ENCODE peak calls at places on chromosomes 6 and 20, in four cellular contexts. One of them, this sample, is unnamed.

GRCh38 chr6:76481101-76481500 is 408.6 kb upstream of the IMPG1 start:
- DNase-seq in neural crest cell: no peak
- DNase-seq in stimulated activated CD4-positive, alpha-beta T cell treated with anti-CD3 and anti-CD28 coated beads, TNF-alpha, amount 100 ng/mL, for 4 hours: no peak
- DNase-seq in activated CD4-positive, CD25-positive, alpha-beta regulatory T cell treated with anti-CD3 and anti-CD28 coated beads, Interleukin-2, amount 50 U/mL, for 72 hours: no peak
- DNase-seq in this sample: no peak

GRCh38 chr6:5172057-5172683 is 87.0 kb downstream of the PPP1R3G start:
- DNase-seq in neural crest cell: no peak
- DNase-seq in stimulated activated CD4-positive, alpha-beta T cell treated with anti-CD3 and anti-CD28 coated beads, TNF-alpha, amount 100 ng/mL, for 4 hours: no peak
- DNase-seq in activated CD4-positive, CD25-positive, alpha-beta regulatory T cell treated with anti-CD3 and anti-CD28 coated beads, Interleukin-2, amount 50 U/mL, for 72 hours: no peak
- DNase-seq in this sample: no peak

GRCh38 chr20:47273591-47274235 is 82.8 kb downstream of the ZMYND8 start:
- DNase-seq in neural crest cell: no peak
- DNase-seq in stimulated activated CD4-positive, alpha-beta T cell treated with anti-CD3 and anti-CD28 coated beads, TNF-alpha, amount 100 ng/mL, for 4 hours: no peak
- DNase-seq in activated CD4-positive, CD25-positive, alpha-beta regulatory T cell treated with anti-CD3 and anti-CD28 coated beads, Interleukin-2, amount 50 U/mL, for 72 hours: no peak
- DNase-seq in this sample: no peak

GRCh38 chr6:131693384-131693783 is 7.8 kb downstream of the OR2A4 start:
- DNase-seq in neural crest cell: no peak
- DNase-seq in stimulated activated CD4-positive, alpha-beta T cell treated with anti-CD3 and anti-CD28 coated beads, TNF-alpha, amount 100 ng/mL, for 4 hours: no peak
- DNase-seq in activated CD4-positive, CD25-positive, alpha-beta regulatory T cell treated with anti-CD3 and anti-CD28 coated beads, Interleukin-2, amount 50 U/mL, for 72 hours: no peak
- DNase-seq in this sample: no peak

GRCh38 chr20:57658447-57659130 is 38.4 kb upstream of the ZBP1 start:
- DNase-seq in neural crest cell: no peak
- DNase-seq in stimulated activated CD4-positive, alpha-beta T cell treated with anti-CD3 and anti-CD28 coated beads, TNF-alpha, amount 100 ng/mL, for 4 hours: no peak
- DNase-seq in activated CD4-positive, CD25-positive, alpha-beta regulatory T cell treated with anti-CD3 and anti-CD28 coated beads, Interleukin-2, amount 50 U/mL, for 72 hours: peak
- DNase-seq in this sample: no peak

GRCh38 chr20:2865630-2866029 is 7.7 kb upstream of the PTPRA start:
- DNase-seq in neural crest cell: no peak
- DNase-seq in stimulated activated CD4-positive, alpha-beta T cell treated with anti-CD3 and anti-CD28 coated beads, TNF-alpha, amount 100 ng/mL, for 4 hours: peak
- DNase-seq in activated CD4-positive, CD25-positive, alpha-beta regulatory T cell treated with anti-CD3 and anti-CD28 coated beads, Interleukin-2, amount 50 U/mL, for 72 hours: no peak
- DNase-seq in this sample: no peak

GRCh38 chr6:27893836-27894807 is 18.1 kb downstream of the OR2B2 start:
- DNase-seq in neural crest cell: peak
- DNase-seq in stimulated activated CD4-positive, alpha-beta T cell treated with anti-CD3 and anti-CD28 coated beads, TNF-alpha, amount 100 ng/mL, for 4 hours: no peak
- DNase-seq in activated CD4-positive, CD25-positive, alpha-beta regulatory T cell treated with anti-CD3 and anti-CD28 coated beads, Interleukin-2, amount 50 U/mL, for 72 hours: peak
- DNase-seq in this sample: peak

GRCh38 chr6:88561034-88561973 is 395.2 kb upstream of the CNR1 start:
- DNase-seq in neural crest cell: no peak
- DNase-seq in stimulated activated CD4-positive, alpha-beta T cell treated with anti-CD3 and anti-CD28 coated beads, TNF-alpha, amount 100 ng/mL, for 4 hours: no peak
- DNase-seq in activated CD4-positive, CD25-positive, alpha-beta regulatory T cell treated with anti-CD3 and anti-CD28 coated beads, Interleukin-2, amount 50 U/mL, for 72 hours: no peak
- DNase-seq in this sample: peak

GRCh38 chr6:8203337-8203736 is 101.0 kb upstream of the EEF1E1 start:
- DNase-seq in neural crest cell: no peak
- DNase-seq in stimulated activated CD4-positive, alpha-beta T cell treated with anti-CD3 and anti-CD28 coated beads, TNF-alpha, amount 100 ng/mL, for 4 hours: no peak
- DNase-seq in activated CD4-positive, CD25-positive, alpha-beta regulatory T cell treated with anti-CD3 and anti-CD28 coated beads, Interleukin-2, amount 50 U/mL, for 72 hours: no peak
- DNase-seq in this sample: no peak

GRCh38 chr6:37053683-37054082 is 48.2 kb downstream of the FGD2 start:
- DNase-seq in neural crest cell: no peak
- DNase-seq in stimulated activated CD4-positive, alpha-beta T cell treated with anti-CD3 and anti-CD28 coated beads, TNF-alpha, amount 100 ng/mL, for 4 hours: no peak
- DNase-seq in activated CD4-positive, CD25-positive, alpha-beta regulatory T cell treated with anti-CD3 and anti-CD28 coated beads, Interleukin-2, amount 50 U/mL, for 72 hours: no peak
- DNase-seq in this sample: no peak

GRCh38 chr6:52881996-52882841 is 27.3 kb downstream of the GSTA3 start:
- DNase-seq in neural crest cell: peak
- DNase-seq in stimulated activated CD4-positive, alpha-beta T cell treated with anti-CD3 and anti-CD28 coated beads, TNF-alpha, amount 100 ng/mL, for 4 hours: peak
- DNase-seq in activated CD4-positive, CD25-positive, alpha-beta regulatory T cell treated with anti-CD3 and anti-CD28 coated beads, Interleukin-2, amount 50 U/mL, for 72 hours: peak
- DNase-seq in this sample: peak

GRCh38 chr6:116111552-116112528 is 11.2 kb downstream of the NT5DC1 start:
- DNase-seq in neural crest cell: peak
- DNase-seq in stimulated activated CD4-positive, alpha-beta T cell treated with anti-CD3 and anti-CD28 coated beads, TNF-alpha, amount 100 ng/mL, for 4 hours: no peak
- DNase-seq in activated CD4-positive, CD25-positive, alpha-beta regulatory T cell treated with anti-CD3 and anti-CD28 coated beads, Interleukin-2, amount 50 U/mL, for 72 hours: no peak
- DNase-seq in this sample: peak

GRCh38 chr20:48153523-48153922 is 368.2 kb upstream of the SULF2 start:
- DNase-seq in neural crest cell: no peak
- DNase-seq in stimulated activated CD4-positive, alpha-beta T cell treated with anti-CD3 and anti-CD28 coated beads, TNF-alpha, amount 100 ng/mL, for 4 hours: no peak
- DNase-seq in activated CD4-positive, CD25-positive, alpha-beta regulatory T cell treated with anti-CD3 and anti-CD28 coated beads, Interleukin-2, amount 50 U/mL, for 72 hours: no peak
- DNase-seq in this sample: peak

GRCh38 chr6:146814148-146814750 is 215.5 kb downstream of the ADGB start:
- DNase-seq in neural crest cell: no peak
- DNase-seq in stimulated activated CD4-positive, alpha-beta T cell treated with anti-CD3 and anti-CD28 coated beads, TNF-alpha, amount 100 ng/mL, for 4 hours: no peak
- DNase-seq in activated CD4-positive, CD25-positive, alpha-beta regulatory T cell treated with anti-CD3 and anti-CD28 coated beads, Interleukin-2, amount 50 U/mL, for 72 hours: no peak
- DNase-seq in this sample: no peak

GRCh38 chr6:9458424-9458823 is 956.5 kb downstream of the TFAP2A start:
- DNase-seq in neural crest cell: no peak
- DNase-seq in stimulated activated CD4-positive, alpha-beta T cell treated with anti-CD3 and anti-CD28 coated beads, TNF-alpha, amount 100 ng/mL, for 4 hours: no peak
- DNase-seq in activated CD4-positive, CD25-positive, alpha-beta regulatory T cell treated with anti-CD3 and anti-CD28 coated beads, Interleukin-2, amount 50 U/mL, for 72 hours: no peak
- DNase-seq in this sample: no peak

GRCh38 chr6:130968486-130968885 is 94.6 kb downstream of the EPB41L2 start:
- DNase-seq in neural crest cell: no peak
- DNase-seq in stimulated activated CD4-positive, alpha-beta T cell treated with anti-CD3 and anti-CD28 coated beads, TNF-alpha, amount 100 ng/mL, for 4 hours: no peak
- DNase-seq in activated CD4-positive, CD25-positive, alpha-beta regulatory T cell treated with anti-CD3 and anti-CD28 coated beads, Interleukin-2, amount 50 U/mL, for 72 hours: no peak
- DNase-seq in this sample: no peak

GRCh38 chr6:110485461-110485860 is 9.0 kb upstream of the SLC22A16 start:
- DNase-seq in neural crest cell: no peak
- DNase-seq in stimulated activated CD4-positive, alpha-beta T cell treated with anti-CD3 and anti-CD28 coated beads, TNF-alpha, amount 100 ng/mL, for 4 hours: no peak
- DNase-seq in activated CD4-positive, CD25-positive, alpha-beta regulatory T cell treated with anti-CD3 and anti-CD28 coated beads, Interleukin-2, amount 50 U/mL, for 72 hours: no peak
- DNase-seq in this sample: no peak

GRCh38 chr6:72386324-72386723 is 235.5 kb upstream of the KCNQ5 start:
- DNase-seq in neural crest cell: no peak
- DNase-seq in stimulated activated CD4-positive, alpha-beta T cell treated with anti-CD3 and anti-CD28 coated beads, TNF-alpha, amount 100 ng/mL, for 4 hours: no peak
- DNase-seq in activated CD4-positive, CD25-positive, alpha-beta regulatory T cell treated with anti-CD3 and anti-CD28 coated beads, Interleukin-2, amount 50 U/mL, for 72 hours: no peak
- DNase-seq in this sample: peak

GRCh38 chr20:13353261-13353945 is 132.3 kb downstream of the ISM1 start:
- DNase-seq in neural crest cell: no peak
- DNase-seq in stimulated activated CD4-positive, alpha-beta T cell treated with anti-CD3 and anti-CD28 coated beads, TNF-alpha, amount 100 ng/mL, for 4 hours: no peak
- DNase-seq in activated CD4-positive, CD25-positive, alpha-beta regulatory T cell treated with anti-CD3 and anti-CD28 coated beads, Interleukin-2, amount 50 U/mL, for 72 hours: no peak
- DNase-seq in this sample: no peak

GRCh38 chr6:6654599-6655575 is 66.4 kb downstream of the LY86 start:
- DNase-seq in neural crest cell: no peak
- DNase-seq in stimulated activated CD4-positive, alpha-beta T cell treated with anti-CD3 and anti-CD28 coated beads, TNF-alpha, amount 100 ng/mL, for 4 hours: peak
- DNase-seq in activated CD4-positive, CD25-positive, alpha-beta regulatory T cell treated with anti-CD3 and anti-CD28 coated beads, Interleukin-2, amount 50 U/mL, for 72 hours: no peak
- DNase-seq in this sample: no peak

GRCh38 chr20:31990958-31991705 is 19.1 kb upstream of the CCM2L start:
- DNase-seq in neural crest cell: no peak
- DNase-seq in stimulated activated CD4-positive, alpha-beta T cell treated with anti-CD3 and anti-CD28 coated beads, TNF-alpha, amount 100 ng/mL, for 4 hours: no peak
- DNase-seq in activated CD4-positive, CD25-positive, alpha-beta regulatory T cell treated with anti-CD3 and anti-CD28 coated beads, Interleukin-2, amount 50 U/mL, for 72 hours: no peak
- DNase-seq in this sample: no peak

GRCh38 chr6:16969699-16970695 is 131.9 kb upstream of the STMND1 start:
- DNase-seq in neural crest cell: no peak
- DNase-seq in stimulated activated CD4-positive, alpha-beta T cell treated with anti-CD3 and anti-CD28 coated beads, TNF-alpha, amount 100 ng/mL, for 4 hours: no peak
- DNase-seq in activated CD4-positive, CD25-positive, alpha-beta regulatory T cell treated with anti-CD3 and anti-CD28 coated beads, Interleukin-2, amount 50 U/mL, for 72 hours: no peak
- DNase-seq in this sample: no peak

GRCh38 chr6:110689275-110689935 is 125.9 kb downstream of the CDK19 start:
- DNase-seq in neural crest cell: no peak
- DNase-seq in stimulated activated CD4-positive, alpha-beta T cell treated with anti-CD3 and anti-CD28 coated beads, TNF-alpha, amount 100 ng/mL, for 4 hours: no peak
- DNase-seq in activated CD4-positive, CD25-positive, alpha-beta regulatory T cell treated with anti-CD3 and anti-CD28 coated beads, Interleukin-2, amount 50 U/mL, for 72 hours: no peak
- DNase-seq in this sample: no peak

GRCh38 chr6:110612298-110612697 is 135.9 kb upstream of the SLC22A16 start:
- DNase-seq in neural crest cell: no peak
- DNase-seq in stimulated activated CD4-positive, alpha-beta T cell treated with anti-CD3 and anti-CD28 coated beads, TNF-alpha, amount 100 ng/mL, for 4 hours: no peak
- DNase-seq in activated CD4-positive, CD25-positive, alpha-beta regulatory T cell treated with anti-CD3 and anti-CD28 coated beads, Interleukin-2, amount 50 U/mL, for 72 hours: no peak
- DNase-seq in this sample: no peak

GRCh38 chr6:29793036-29793356 is 34.6 kb upstream of the HLA-G start:
- DNase-seq in neural crest cell: no peak
- DNase-seq in stimulated activated CD4-positive, alpha-beta T cell treated with anti-CD3 and anti-CD28 coated beads, TNF-alpha, amount 100 ng/mL, for 4 hours: no peak
- DNase-seq in activated CD4-positive, CD25-positive, alpha-beta regulatory T cell treated with anti-CD3 and anti-CD28 coated beads, Interleukin-2, amount 50 U/mL, for 72 hours: no peak
- DNase-seq in this sample: no peak

GRCh38 chr6:126140015-126140414 is 153.7 kb downstream of the TRMT11 start:
- DNase-seq in neural crest cell: no peak
- DNase-seq in stimulated activated CD4-positive, alpha-beta T cell treated with anti-CD3 and anti-CD28 coated beads, TNF-alpha, amount 100 ng/mL, for 4 hours: no peak
- DNase-seq in activated CD4-positive, CD25-positive, alpha-beta regulatory T cell treated with anti-CD3 and anti-CD28 coated beads, Interleukin-2, amount 50 U/mL, for 72 hours: no peak
- DNase-seq in this sample: no peak

GRCh38 chr6:169473663-169474062 is 220.0 kb upstream of the THBS2 start:
- DNase-seq in neural crest cell: no peak
- DNase-seq in stimulated activated CD4-positive, alpha-beta T cell treated with anti-CD3 and anti-CD28 coated beads, TNF-alpha, amount 100 ng/mL, for 4 hours: no peak
- DNase-seq in activated CD4-positive, CD25-positive, alpha-beta regulatory T cell treated with anti-CD3 and anti-CD28 coated beads, Interleukin-2, amount 50 U/mL, for 72 hours: no peak
- DNase-seq in this sample: peak

GRCh38 chr6:161694995-161695394 is 421.1 kb upstream of the AGPAT4 start:
- DNase-seq in neural crest cell: no peak
- DNase-seq in stimulated activated CD4-positive, alpha-beta T cell treated with anti-CD3 and anti-CD28 coated beads, TNF-alpha, amount 100 ng/mL, for 4 hours: no peak
- DNase-seq in activated CD4-positive, CD25-positive, alpha-beta regulatory T cell treated with anti-CD3 and anti-CD28 coated beads, Interleukin-2, amount 50 U/mL, for 72 hours: no peak
- DNase-seq in this sample: peak

GRCh38 chr20:54132612-54133433 is 41.0 kb downstream of the CYP24A1 start:
- DNase-seq in neural crest cell: no peak
- DNase-seq in stimulated activated CD4-positive, alpha-beta T cell treated with anti-CD3 and anti-CD28 coated beads, TNF-alpha, amount 100 ng/mL, for 4 hours: no peak
- DNase-seq in activated CD4-positive, CD25-positive, alpha-beta regulatory T cell treated with anti-CD3 and anti-CD28 coated beads, Interleukin-2, amount 50 U/mL, for 72 hours: no peak
- DNase-seq in this sample: no peak

GRCh38 chr20:24990810-24991252 is 1.7 kb downstream of the APMAP start:
- DNase-seq in neural crest cell: no peak
- DNase-seq in stimulated activated CD4-positive, alpha-beta T cell treated with anti-CD3 and anti-CD28 coated beads, TNF-alpha, amount 100 ng/mL, for 4 hours: no peak
- DNase-seq in activated CD4-positive, CD25-positive, alpha-beta regulatory T cell treated with anti-CD3 and anti-CD28 coated beads, Interleukin-2, amount 50 U/mL, for 72 hours: peak
- DNase-seq in this sample: no peak

GRCh38 chr6:68559052-68559451 is 76.0 kb upstream of the ADGRB3 start:
- DNase-seq in neural crest cell: no peak
- DNase-seq in stimulated activated CD4-positive, alpha-beta T cell treated with anti-CD3 and anti-CD28 coated beads, TNF-alpha, amount 100 ng/mL, for 4 hours: no peak
- DNase-seq in activated CD4-positive, CD25-positive, alpha-beta regulatory T cell treated with anti-CD3 and anti-CD28 coated beads, Interleukin-2, amount 50 U/mL, for 72 hours: no peak
- DNase-seq in this sample: no peak

GRCh38 chr20:43837856-43838702 is 76.6 kb upstream of the TOX2 start:
- DNase-seq in neural crest cell: no peak
- DNase-seq in stimulated activated CD4-positive, alpha-beta T cell treated with anti-CD3 and anti-CD28 coated beads, TNF-alpha, amount 100 ng/mL, for 4 hours: no peak
- DNase-seq in activated CD4-positive, CD25-positive, alpha-beta regulatory T cell treated with anti-CD3 and anti-CD28 coated beads, Interleukin-2, amount 50 U/mL, for 72 hours: no peak
- DNase-seq in this sample: no peak

GRCh38 chr20:41424546-41424945 is 57.9 kb upstream of the EMILIN3 start:
- DNase-seq in neural crest cell: no peak
- DNase-seq in stimulated activated CD4-positive, alpha-beta T cell treated with anti-CD3 and anti-CD28 coated beads, TNF-alpha, amount 100 ng/mL, for 4 hours: no peak
- DNase-seq in activated CD4-positive, CD25-positive, alpha-beta regulatory T cell treated with anti-CD3 and anti-CD28 coated beads, Interleukin-2, amount 50 U/mL, for 72 hours: no peak
- DNase-seq in this sample: no peak

GRCh38 chr6:81401970-81402690 is 350.4 kb downstream of the TENT5A start:
- DNase-seq in neural crest cell: no peak
- DNase-seq in stimulated activated CD4-positive, alpha-beta T cell treated with anti-CD3 and anti-CD28 coated beads, TNF-alpha, amount 100 ng/mL, for 4 hours: no peak
- DNase-seq in activated CD4-positive, CD25-positive, alpha-beta regulatory T cell treated with anti-CD3 and anti-CD28 coated beads, Interleukin-2, amount 50 U/mL, for 72 hours: no peak
- DNase-seq in this sample: no peak

GRCh38 chr6:107965746-107966145 is 7.7 kb upstream of the SEC63 start:
- DNase-seq in neural crest cell: no peak
- DNase-seq in stimulated activated CD4-positive, alpha-beta T cell treated with anti-CD3 and anti-CD28 coated beads, TNF-alpha, amount 100 ng/mL, for 4 hours: no peak
- DNase-seq in activated CD4-positive, CD25-positive, alpha-beta regulatory T cell treated with anti-CD3 and anti-CD28 coated beads, Interleukin-2, amount 50 U/mL, for 72 hours: no peak
- DNase-seq in this sample: no peak

GRCh38 chr6:166900956-166901607 is 55.3 kb downstream of the RNASET2 start:
- DNase-seq in neural crest cell: no peak
- DNase-seq in stimulated activated CD4-positive, alpha-beta T cell treated with anti-CD3 and anti-CD28 coated beads, TNF-alpha, amount 100 ng/mL, for 4 hours: no peak
- DNase-seq in activated CD4-positive, CD25-positive, alpha-beta regulatory T cell treated with anti-CD3 and anti-CD28 coated beads, Interleukin-2, amount 50 U/mL, for 72 hours: no peak
- DNase-seq in this sample: no peak

GRCh38 chr20:10553326-10553984 is 118.3 kb downstream of the SLX4IP start:
- DNase-seq in neural crest cell: peak
- DNase-seq in stimulated activated CD4-positive, alpha-beta T cell treated with anti-CD3 and anti-CD28 coated beads, TNF-alpha, amount 100 ng/mL, for 4 hours: no peak
- DNase-seq in activated CD4-positive, CD25-positive, alpha-beta regulatory T cell treated with anti-CD3 and anti-CD28 coated beads, Interleukin-2, amount 50 U/mL, for 72 hours: no peak
- DNase-seq in this sample: peak

GRCh38 chr20:21173496-21174025 is 47.7 kb downstream of the KIZ start:
- DNase-seq in neural crest cell: no peak
- DNase-seq in stimulated activated CD4-positive, alpha-beta T cell treated with anti-CD3 and anti-CD28 coated beads, TNF-alpha, amount 100 ng/mL, for 4 hours: no peak
- DNase-seq in activated CD4-positive, CD25-positive, alpha-beta regulatory T cell treated with anti-CD3 and anti-CD28 coated beads, Interleukin-2, amount 50 U/mL, for 72 hours: no peak
- DNase-seq in this sample: no peak

GRCh38 chr20:47356526-47357295 is at the start of gene ZMYND8:
- DNase-seq in neural crest cell: peak
- DNase-seq in stimulated activated CD4-positive, alpha-beta T cell treated with anti-CD3 and anti-CD28 coated beads, TNF-alpha, amount 100 ng/mL, for 4 hours: peak
- DNase-seq in activated CD4-positive, CD25-positive, alpha-beta regulatory T cell treated with anti-CD3 and anti-CD28 coated beads, Interleukin-2, amount 50 U/mL, for 72 hours: peak
- DNase-seq in this sample: peak

GRCh38 chr20:47392015-47392720 is 35.7 kb upstream of the ZMYND8 start:
- DNase-seq in neural crest cell: no peak
- DNase-seq in stimulated activated CD4-positive, alpha-beta T cell treated with anti-CD3 and anti-CD28 coated beads, TNF-alpha, amount 100 ng/mL, for 4 hours: no peak
- DNase-seq in activated CD4-positive, CD25-positive, alpha-beta regulatory T cell treated with anti-CD3 and anti-CD28 coated beads, Interleukin-2, amount 50 U/mL, for 72 hours: no peak
- DNase-seq in this sample: peak

This sample was measured in GM12865.